ENCODE peak calls at places on chromosomes 5 and 9, in eight cellular contexts. One of them, this sample, is unnamed.

GRCh38 chr5:72171667-72172066 is 64.4 kb downstream of the MAP1B start:
- DNase-seq in choroid plexus epithelial cell: no peak
- DNase-seq in GM12865: peak
- DNase-seq in lower leg skin: no peak
- DNase-seq in heart left ventricle: peak
- DNase-seq in AG10803: no peak
- DNase-seq in OCI-LY7: no peak
- DNase-seq in foreskin fibroblast: no peak
- DNase-seq in this sample: no peak

GRCh38 chr9:26870292-26870691 is 22.3 kb downstream of the CAAP1 start:
- DNase-seq in choroid plexus epithelial cell: peak
- DNase-seq in GM12865: no peak
- DNase-seq in lower leg skin: no peak
- DNase-seq in heart left ventricle: no peak
- DNase-seq in AG10803: no peak
- DNase-seq in OCI-LY7: no peak
- DNase-seq in foreskin fibroblast: no peak
- DNase-seq in this sample: peak

GRCh38 chr5:118199801-118200200 is 788.5 kb downstream of the DTWD2 start:
- DNase-seq in choroid plexus epithelial cell: no peak
- DNase-seq in GM12865: no peak
- DNase-seq in lower leg skin: no peak
- DNase-seq in heart left ventricle: no peak
- DNase-seq in AG10803: no peak
- DNase-seq in OCI-LY7: no peak
- DNase-seq in foreskin fibroblast: no peak
- DNase-seq in this sample: no peak

GRCh38 chr5:67799732-67800234 is 415.8 kb upstream of the PIK3R1 start:
- DNase-seq in choroid plexus epithelial cell: peak
- DNase-seq in GM12865: no peak
- DNase-seq in lower leg skin: peak
- DNase-seq in heart left ventricle: peak
- DNase-seq in AG10803: peak
- DNase-seq in OCI-LY7: no peak
- DNase-seq in foreskin fibroblast: peak
- DNase-seq in this sample: peak

GRCh38 chr9:91775011-91775707 is 174.9 kb downstream of the ROR2 start:
- DNase-seq in choroid plexus epithelial cell: peak
- DNase-seq in GM12865: peak
- DNase-seq in lower leg skin: no peak
- DNase-seq in heart left ventricle: peak
- DNase-seq in AG10803: peak
- DNase-seq in OCI-LY7: peak
- DNase-seq in foreskin fibroblast: peak
- DNase-seq in this sample: peak

GRCh38 chr5:134003064-134003956 is 1.5 kb downstream of the VDAC1 start:
- DNase-seq in choroid plexus epithelial cell: no peak
- DNase-seq in GM12865: no peak
- DNase-seq in lower leg skin: no peak
- DNase-seq in heart left ventricle: no peak
- DNase-seq in AG10803: no peak
- DNase-seq in OCI-LY7: no peak
- DNase-seq in foreskin fibroblast: no peak
- DNase-seq in this sample: no peak

GRCh38 chr9:86600291-86600690 is 246.1 kb upstream of the TUT7 start:
- DNase-seq in choroid plexus epithelial cell: peak
- DNase-seq in GM12865: no peak
- DNase-seq in lower leg skin: no peak
- DNase-seq in heart left ventricle: no peak
- DNase-seq in AG10803: peak
- DNase-seq in OCI-LY7: no peak
- DNase-seq in foreskin fibroblast: peak
- DNase-seq in this sample: peak

GRCh38 chr9:127163409-127163808 is 41.0 kb upstream of the ANGPTL2 start:
- DNase-seq in choroid plexus epithelial cell: peak
- DNase-seq in GM12865: peak
- DNase-seq in lower leg skin: no peak
- DNase-seq in heart left ventricle: no peak
- DNase-seq in AG10803: peak
- DNase-seq in OCI-LY7: peak
- DNase-seq in foreskin fibroblast: peak
- DNase-seq in this sample: peak

GRCh38 chr5:132190161-132190817 is 37.4 kb downstream of the P4HA2 start:
- DNase-seq in choroid plexus epithelial cell: peak
- DNase-seq in GM12865: peak
- DNase-seq in lower leg skin: no peak
- DNase-seq in heart left ventricle: no peak
- DNase-seq in AG10803: peak
- DNase-seq in OCI-LY7: peak
- DNase-seq in foreskin fibroblast: peak
- DNase-seq in this sample: peak

GRCh38 chr5:125560476-125561225 is 814.2 kb upstream of the ZNF608 start:
- DNase-seq in choroid plexus epithelial cell: peak
- DNase-seq in GM12865: no peak
- DNase-seq in lower leg skin: no peak
- DNase-seq in heart left ventricle: no peak
- DNase-seq in AG10803: no peak
- DNase-seq in OCI-LY7: no peak
- DNase-seq in foreskin fibroblast: peak
- DNase-seq in this sample: peak

GRCh38 chr5:174572591-174572990 is 151.8 kb upstream of the MSX2 start:
- DNase-seq in choroid plexus epithelial cell: no peak
- DNase-seq in GM12865: no peak
- DNase-seq in lower leg skin: no peak
- DNase-seq in heart left ventricle: no peak
- DNase-seq in AG10803: no peak
- DNase-seq in OCI-LY7: no peak
- DNase-seq in foreskin fibroblast: no peak
- DNase-seq in this sample: no peak

GRCh38 chr9:19876569-19877316 is 87.9 kb upstream of the SLC24A2 start:
- DNase-seq in choroid plexus epithelial cell: peak
- DNase-seq in GM12865: no peak
- DNase-seq in lower leg skin: no peak
- DNase-seq in heart left ventricle: no peak
- DNase-seq in AG10803: peak
- DNase-seq in OCI-LY7: no peak
- DNase-seq in foreskin fibroblast: no peak
- DNase-seq in this sample: no peak

GRCh38 chr5:72543365-72543764 is 36.2 kb upstream of the ZNF366 start:
- DNase-seq in choroid plexus epithelial cell: peak
- DNase-seq in GM12865: no peak
- DNase-seq in lower leg skin: no peak
- DNase-seq in heart left ventricle: no peak
- DNase-seq in AG10803: peak
- DNase-seq in OCI-LY7: no peak
- DNase-seq in foreskin fibroblast: peak
- DNase-seq in this sample: peak

GRCh38 chr5:94431696-94432095 is 186.7 kb downstream of the KIAA0825 start:
- DNase-seq in choroid plexus epithelial cell: peak
- DNase-seq in GM12865: no peak
- DNase-seq in lower leg skin: no peak
- DNase-seq in heart left ventricle: no peak
- DNase-seq in AG10803: no peak
- DNase-seq in OCI-LY7: no peak
- DNase-seq in foreskin fibroblast: peak
- DNase-seq in this sample: no peak

GRCh38 chr5:56175465-56175864 is 57.7 kb downstream of the ANKRD55 start:
- DNase-seq in choroid plexus epithelial cell: peak
- DNase-seq in GM12865: no peak
- DNase-seq in lower leg skin: peak
- DNase-seq in heart left ventricle: peak
- DNase-seq in AG10803: peak
- DNase-seq in OCI-LY7: no peak
- DNase-seq in foreskin fibroblast: peak
- DNase-seq in this sample: peak

GRCh38 chr9:82829818-82830217 is 233.1 kb downstream of the RASEF start:
- DNase-seq in choroid plexus epithelial cell: no peak
- DNase-seq in GM12865: no peak
- DNase-seq in lower leg skin: no peak
- DNase-seq in heart left ventricle: no peak
- DNase-seq in AG10803: no peak
- DNase-seq in OCI-LY7: no peak
- DNase-seq in foreskin fibroblast: no peak
- DNase-seq in this sample: no peak

GRCh38 chr9:34993502-34994428 is 4.2 kb downstream of the DNAJB5 start:
- DNase-seq in choroid plexus epithelial cell: peak
- DNase-seq in GM12865: peak
- DNase-seq in lower leg skin: peak
- DNase-seq in heart left ventricle: peak
- DNase-seq in AG10803: peak
- DNase-seq in OCI-LY7: no peak
- DNase-seq in foreskin fibroblast: peak
- DNase-seq in this sample: peak

GRCh38 chr9:69131682-69132081 is 42.4 kb upstream of the TJP2 start:
- DNase-seq in choroid plexus epithelial cell: peak
- DNase-seq in GM12865: no peak
- DNase-seq in lower leg skin: peak
- DNase-seq in heart left ventricle: no peak
- DNase-seq in AG10803: peak
- DNase-seq in OCI-LY7: no peak
- DNase-seq in foreskin fibroblast: peak
- DNase-seq in this sample: peak

GRCh38 chr5:33536802-33537201 is 96.0 kb downstream of the TARS1 start:
- DNase-seq in choroid plexus epithelial cell: no peak
- DNase-seq in GM12865: no peak
- DNase-seq in lower leg skin: no peak
- DNase-seq in heart left ventricle: no peak
- DNase-seq in AG10803: no peak
- DNase-seq in OCI-LY7: no peak
- DNase-seq in foreskin fibroblast: no peak
- DNase-seq in this sample: no peak
- H3K4me3 ChIP-seq in choroid plexus epithelial cell: no peak
- H3K4me3 ChIP-seq in GM12865: no peak
- H3K4me3 ChIP-seq in lower leg skin: no peak
- H3K4me3 ChIP-seq in heart left ventricle: no peak
- H3K4me3 ChIP-seq in AG10803: no peak
- H3K4me3 ChIP-seq in OCI-LY7: no peak
- H3K4me3 ChIP-seq in foreskin fibroblast: no peak
- H3K4me3 ChIP-seq in this sample: no peak

DNA sequence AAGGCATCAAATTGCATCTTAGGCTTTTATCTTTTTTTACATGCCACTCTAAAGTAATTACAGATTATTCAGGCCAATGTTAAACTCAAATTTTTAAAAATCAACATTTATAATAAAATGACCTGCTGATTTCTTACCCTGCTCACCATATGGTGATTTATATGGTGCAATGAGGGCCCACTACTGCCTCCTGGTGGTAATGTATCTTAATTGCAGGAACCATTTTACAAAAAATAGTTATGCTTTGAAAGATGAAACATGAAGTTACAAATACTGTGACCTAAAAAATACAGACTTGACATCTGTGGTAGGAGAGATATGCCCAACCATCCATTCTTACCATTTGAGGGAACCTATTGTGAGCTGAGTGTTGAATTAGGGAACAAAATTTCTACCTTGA is 292.6 kb upstream of the TAS2R1 start:
- DNase-seq in choroid plexus epithelial cell: no peak
- DNase-seq in GM12865: no peak
- DNase-seq in lower leg skin: no peak
- DNase-seq in heart left ventricle: no peak
- DNase-seq in AG10803: no peak
- DNase-seq in OCI-LY7: no peak
- DNase-seq in foreskin fibroblast: no peak
- DNase-seq in this sample: no peak
- TF ChIP-seq CTCF in choroid plexus epithelial cell: peak
- TF ChIP-seq CTCF in GM12865: peak
- TF ChIP-seq CTCF in lower leg skin: no peak
- TF ChIP-seq CTCF in heart left ventricle: no peak
- TF ChIP-seq CTCF in AG10803: peak
- TF ChIP-seq CTCF in OCI-LY7: peak
- TF ChIP-seq CTCF in foreskin fibroblast: peak
- TF ChIP-seq CTCF in this sample: peak

DNA sequence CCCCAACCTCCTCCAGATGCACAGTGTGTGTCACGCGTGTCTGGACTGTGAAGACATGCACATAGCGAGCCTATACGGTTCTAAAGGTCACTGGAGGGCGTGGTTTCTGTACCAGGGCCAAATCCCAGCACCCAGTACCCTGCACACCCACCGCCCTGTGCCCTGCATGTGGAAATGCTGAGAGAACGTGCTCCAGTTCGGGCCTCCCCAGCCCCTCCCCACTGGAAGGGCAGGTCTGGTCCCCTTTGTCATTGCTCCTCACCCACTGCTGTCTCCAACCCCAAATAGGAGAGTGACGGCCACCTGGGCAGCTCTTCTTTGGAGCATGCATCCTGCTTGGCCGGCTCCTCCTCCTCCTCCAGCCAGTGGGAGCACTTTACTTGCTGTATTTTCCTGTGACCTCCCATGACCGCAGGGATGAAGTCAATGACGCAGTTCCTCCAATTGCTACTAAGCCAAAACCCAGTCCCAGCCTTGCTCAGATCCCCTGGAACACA is 116.7 kb downstream of the WNK2 start:
- DNase-seq in choroid plexus epithelial cell: no peak
- DNase-seq in GM12865: no peak
- DNase-seq in lower leg skin: no peak
- DNase-seq in heart left ventricle: no peak
- DNase-seq in AG10803: no peak
- DNase-seq in OCI-LY7: no peak
- DNase-seq in foreskin fibroblast: no peak
- DNase-seq in this sample: no peak
- H3K4me3 ChIP-seq in choroid plexus epithelial cell: no peak
- H3K4me3 ChIP-seq in GM12865: no peak
- H3K4me3 ChIP-seq in lower leg skin: no peak
- H3K4me3 ChIP-seq in heart left ventricle: no peak
- H3K4me3 ChIP-seq in AG10803: no peak
- H3K4me3 ChIP-seq in OCI-LY7: no peak
- H3K4me3 ChIP-seq in foreskin fibroblast: no peak
- H3K4me3 ChIP-seq in this sample: no peak

GRCh38 chr9:4781408-4781807 is 11.3 kb upstream of the RCL1 start:
- DNase-seq in choroid plexus epithelial cell: no peak
- DNase-seq in GM12865: no peak
- DNase-seq in lower leg skin: no peak
- DNase-seq in heart left ventricle: no peak
- DNase-seq in AG10803: peak
- DNase-seq in OCI-LY7: no peak
- DNase-seq in foreskin fibroblast: peak
- DNase-seq in this sample: no peak

GRCh38 chr9:4786599-4786998 is 6.1 kb upstream of the RCL1 start:
- DNase-seq in choroid plexus epithelial cell: no peak
- DNase-seq in GM12865: no peak
- DNase-seq in lower leg skin: no peak
- DNase-seq in heart left ventricle: no peak
- DNase-seq in AG10803: no peak
- DNase-seq in OCI-LY7: no peak
- DNase-seq in foreskin fibroblast: no peak
- DNase-seq in this sample: no peak

GRCh38 chr9:4784403-4784802 is 8.3 kb upstream of the RCL1 start:
- DNase-seq in choroid plexus epithelial cell: no peak
- DNase-seq in GM12865: no peak
- DNase-seq in lower leg skin: no peak
- DNase-seq in heart left ventricle: no peak
- DNase-seq in AG10803: no peak
- DNase-seq in OCI-LY7: no peak
- DNase-seq in foreskin fibroblast: peak
- DNase-seq in this sample: no peak

DNA sequence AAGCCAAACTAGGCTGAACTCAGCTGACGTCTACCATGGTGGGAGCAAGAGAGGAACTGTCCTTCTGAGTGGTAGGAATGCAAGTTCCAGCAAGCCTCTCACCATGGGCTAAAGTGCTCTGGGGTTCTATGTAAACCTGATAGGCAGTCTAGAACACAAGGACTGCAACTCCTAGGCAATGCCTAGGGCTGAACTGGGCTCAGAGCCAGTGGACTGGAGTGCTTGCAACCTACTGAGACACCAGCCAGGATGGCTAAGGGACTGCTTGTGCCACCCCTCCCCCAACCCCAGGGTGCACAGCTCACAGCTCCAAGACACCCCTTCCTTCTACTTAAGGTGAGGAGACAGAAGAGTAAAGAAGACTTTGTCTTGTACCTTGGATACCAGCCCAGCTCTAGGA is 12.1 kb upstream of the RCL1 start:
- DNase-seq in choroid plexus epithelial cell: no peak
- DNase-seq in GM12865: no peak
- DNase-seq in lower leg skin: no peak
- DNase-seq in heart left ventricle: no peak
- DNase-seq in AG10803: no peak
- DNase-seq in OCI-LY7: no peak
- DNase-seq in foreskin fibroblast: no peak
- DNase-seq in this sample: no peak
- TF ChIP-seq CTCF in choroid plexus epithelial cell: no peak
- TF ChIP-seq CTCF in GM12865: no peak
- TF ChIP-seq CTCF in lower leg skin: no peak
- TF ChIP-seq CTCF in heart left ventricle: no peak
- TF ChIP-seq CTCF in AG10803: no peak
- TF ChIP-seq CTCF in OCI-LY7: no peak
- TF ChIP-seq CTCF in foreskin fibroblast: no peak
- TF ChIP-seq CTCF in this sample: no peak

This sample was measured in fibroblast of the aortic adventitia.